ENCODE peak calls at places on chromosomes 5 and 9, in eight cellular contexts. P is K562; N is tibial artery; Y is CD8-positive, alpha-beta T cell; M is PC-3; K is colonic mucosa; J is cardiac muscle cell; A is neural progenitor cell. E is an unnamed sample.

GRCh38 chr9:132609829-132610228 is 27.4 kb downstream of the BARHL1 start:
- DNase-seq in P (no peak), N (no peak), Y (no peak), M (peak; percentile 84), K (no peak), J (no peak), A (no peak), E (no peak)

GRCh38 chr9:18999173-18999785 is 33.7 kb downstream of the SAXO1 start:
- DNase-seq in P (no peak), N (no peak), Y (no peak), M (no peak), K (no peak), J (no peak), A (no peak), E (no peak)

GRCh38 chr9:127197861-127198430 is 66.6 kb upstream of the GARNL3 start:
- DNase-seq in P (no peak), N (no peak), Y (no peak), M (no peak), K (no peak), J (no peak), A (no peak), E (no peak)

GRCh38 chr9:122200960-122201635 is 27.7 kb downstream of the LHX6 start:
- DNase-seq in P (no peak), N (no peak), Y (no peak), M (no peak), K (no peak), J (no peak), A (no peak), E (no peak)

GRCh38 chr5:146635443-146635842 is 119.5 kb upstream of the GPR151 start:
- DNase-seq in P (no peak), N (no peak), Y (no peak), M (no peak), K (no peak), J (no peak), A (no peak), E (no peak)

GRCh38 chr5:133977858-133978257 is 9.4 kb upstream of the C5orf15 start:
- DNase-seq in P (no peak), N (no peak), Y (no peak), M (no peak), K (no peak), J (no peak), A (no peak), E (no peak)

GRCh38 chr9:131390990-131391389 is 2.9 kb upstream of the PRRC2B start:
- DNase-seq in P (peak; percentile 1), N (no peak), Y (no peak), M (no peak), K (no peak), J (no peak), A (no peak), E (no peak)

GRCh38 chr5:15821506-15821905 is 321.5 kb downstream of the FBXL7 start:
- DNase-seq in P (no peak), N (no peak), Y (no peak), M (no peak), K (no peak), J (no peak), A (no peak), E (no peak)

GRCh38 chr5:159051431-159052281 is 48.1 kb downstream of the EBF1 start:
- DNase-seq in P (no peak), N (peak; percentile 84), Y (no peak), M (peak; percentile 23), K (peak; percentile 24), J (peak; percentile 76), A (peak; percentile 79), E (no peak)

GRCh38 chr9:113590389-113590788 is 126.9 kb downstream of the RGS3 start:
- DNase-seq in P (no peak), N (no peak), Y (no peak), M (no peak), K (no peak), J (no peak), A (no peak), E (no peak)

GRCh38 chr9:38443181-38443580 is 18.9 kb upstream of the IGFBPL1 start:
- DNase-seq in P (no peak), N (no peak), Y (no peak), M (peak; percentile 70), K (no peak), J (no peak), A (no peak), E (no peak)

GRCh38 chr5:54616031-54616430 is 98.5 kb downstream of the SNX18 start:
- DNase-seq in P (no peak), N (peak; percentile 69), Y (no peak), M (no peak), K (peak; percentile 38), J (no peak), A (no peak), E (no peak)

GRCh38 chr5:91162534-91163381 is 220.4 kb downstream of the ARRDC3 start:
- DNase-seq in P (no peak), N (peak; percentile 70), Y (peak; percentile 26), M (peak; percentile 94), K (peak; percentile 84), J (no peak), A (no peak), E (no peak)

GRCh38 chr9:107647611-107648010 is 158.0 kb upstream of the KLF4 start:
- DNase-seq in P (no peak), N (no peak), Y (no peak), M (no peak), K (no peak), J (no peak), A (no peak), E (no peak)

GRCh38 chr9:4138781-4139180 is 161.1 kb downstream of the GLIS3 start:
- DNase-seq in P (no peak), N (no peak), Y (no peak), M (no peak), K (no peak), J (no peak), A (no peak), E (no peak)

GRCh38 chr9:82601272-82601835 is 461.6 kb downstream of the RASEF start:
- DNase-seq in P (no peak), N (no peak), Y (no peak), M (no peak), K (no peak), J (peak; percentile 74), A (no peak), E (no peak)

GRCh38 chr9:129459550-129460322 is 161.2 kb downstream of the C9orf50 start:
- DNase-seq in P (no peak), N (no peak), Y (no peak), M (no peak), K (no peak), J (no peak), A (no peak), E (no peak)

GRCh38 chr5:160493806-160494317 is 72.2 kb downstream of the PTTG1 start:
- DNase-seq in P (no peak), N (no peak), Y (no peak), M (no peak), K (no peak), J (no peak), A (no peak), E (no peak)

GRCh38 chr5:41842777-41843176 is 27.4 kb downstream of the OXCT1 start:
- DNase-seq in P (no peak), N (no peak), Y (no peak), M (no peak), K (no peak), J (no peak), A (no peak), E (no peak)

GRCh38 chr9:137311171-137311970 is 9.3 kb upstream of the NRARP start:
- DNase-seq in P (peak; percentile 66), N (peak; percentile 73), Y (peak; percentile 34), M (peak; percentile 84), K (peak; percentile 91), J (no peak), A (peak; percentile 1), E (no peak)

DNA sequence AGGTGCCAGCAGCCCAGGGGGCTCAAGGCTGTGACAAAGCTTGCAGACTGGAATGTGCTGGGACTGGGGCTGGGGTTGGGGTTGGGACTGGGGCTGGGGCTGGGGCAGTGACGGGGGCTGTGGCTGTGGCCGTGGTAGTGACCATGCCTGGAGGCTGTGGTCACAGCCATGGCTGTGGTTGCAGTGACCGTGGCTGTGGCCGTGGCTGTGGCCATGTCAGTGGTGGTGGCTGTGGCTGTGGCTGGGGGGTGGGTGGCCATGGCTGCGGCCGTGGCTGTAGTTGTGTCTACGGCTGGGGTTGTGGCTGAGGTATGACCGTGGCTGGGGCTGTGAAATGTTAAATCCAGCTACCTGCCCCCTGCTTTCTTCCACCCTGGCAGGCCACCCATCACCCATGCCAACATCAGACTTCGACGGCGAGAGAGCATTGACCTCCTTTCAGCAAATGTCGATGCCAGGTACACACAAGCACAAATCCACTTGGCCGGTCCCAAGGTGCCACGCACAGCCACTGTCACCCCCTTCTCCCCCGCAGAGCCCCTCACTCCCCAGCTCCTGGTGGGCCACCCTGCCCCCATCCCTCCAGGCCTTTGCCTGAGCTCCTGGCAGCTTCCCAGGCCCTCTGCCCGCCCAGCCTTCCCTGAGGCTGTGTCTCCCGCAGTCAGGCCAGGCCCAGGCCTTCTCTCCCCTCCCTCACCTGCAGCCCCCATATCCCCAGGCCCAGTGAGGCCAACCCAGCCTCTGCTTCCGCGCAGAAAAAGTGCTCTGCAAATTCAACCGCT is 15.3 kb downstream of the LCN9 start:
- DNase-seq in P (no peak), N (no peak), Y (no peak), M (no peak), K (no peak), J (no peak), A (no peak), E (no peak)
- H3K27me3 ChIP-seq in P (peaks cover 60% of the 10 kb centered on the region), N (peaks cover 32% of the 10 kb centered on the region), Y (no peaks in the 10 kb centered on the region), M (peaks cover 6% of the 10 kb centered on the region), K (no peaks in the 10 kb centered on the region), J (no peaks in the 10 kb centered on the region), A (no peaks in the 10 kb centered on the region), E (no peaks in the 10 kb centered on the region)

GRCh38 chr5:36876389-36876964 is at the start of gene NIPBL:
- DNase-seq in P (peak; percentile 93), N (peak; percentile 95), Y (peak; percentile 93), M (peak; percentile 94), K (peak; percentile 93), J (peak; percentile 95), A (peak; percentile 94), E (no peak)
- H3K4me1 ChIP-seq in P (peaks cover 12% of the 10 kb centered on the region), N (no peaks in the 10 kb centered on the region), Y (peaks cover 48% of the 10 kb centered on the region), M (peaks cover 42% of the 10 kb centered on the region), K (peaks cover 6% of the 10 kb centered on the region), J (peaks cover 35% of the 10 kb centered on the region), A (peaks cover 39% of the 10 kb centered on the region), E (no peaks in the 10 kb centered on the region)

GRCh38 chr5:140633081-140633471 is at the start of gene CD14:
- DNase-seq in P (no peak), N (peak; percentile 82), Y (no peak), M (peak; percentile 43), K (peak; percentile 76), J (no peak), A (no peak), E (no peak)
- H3K4me3 ChIP-seq in P (no peak within 1 kb of the TSS), N (peak within 1 kb of the TSS; percentile 62), Y (peak within 1 kb of the TSS; percentile 84), M (peak within 1 kb of the TSS; percentile 45), K (peak within 1 kb of the TSS; percentile 47), J (no peak within 1 kb of the TSS), A (no peak within 1 kb of the TSS), E (peak within 1 kb of the TSS; percentile 29)

DNA sequence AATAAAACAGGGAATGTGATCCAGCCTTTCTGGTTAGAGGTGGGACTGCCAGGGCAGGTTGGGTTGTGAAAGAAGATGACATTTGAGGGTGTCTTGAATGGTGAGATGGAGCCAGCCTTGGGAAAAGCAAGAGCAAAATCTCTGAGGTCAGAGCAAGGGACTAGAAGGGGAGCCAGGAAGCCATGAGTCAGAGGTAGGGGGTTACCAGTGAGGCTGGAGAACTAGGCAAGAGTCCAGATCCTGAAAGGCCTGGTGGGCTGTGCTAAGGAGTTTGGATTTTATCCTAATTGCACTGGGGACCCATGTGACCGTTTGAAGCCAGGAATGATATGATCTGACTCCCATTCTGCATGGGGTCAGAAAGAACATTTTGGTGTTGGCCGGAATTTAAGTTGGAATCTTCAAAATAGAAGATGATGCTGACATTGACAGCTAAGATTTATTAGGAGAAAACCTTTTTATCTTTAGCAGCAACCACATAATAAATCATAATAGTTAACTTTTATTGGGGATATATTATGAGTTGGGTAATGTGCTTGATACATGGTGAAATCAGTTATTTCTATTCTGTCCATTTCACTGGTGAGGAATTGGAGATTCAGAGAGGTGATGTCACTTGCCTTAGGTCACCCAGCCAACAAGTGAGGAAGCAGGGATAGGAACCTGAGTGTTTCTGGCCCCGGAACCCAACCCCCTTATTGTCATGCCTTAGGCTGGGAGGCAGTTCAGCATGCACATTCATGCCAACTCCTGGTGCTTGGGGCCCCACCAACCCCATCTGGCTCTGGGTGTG is 61.6 kb upstream of the RARS1 start:
- DNase-seq in P (no peak), N (no peak), Y (no peak), M (no peak), K (no peak), J (no peak), A (no peak), E (no peak)
- H3K27me3 ChIP-seq in P (peaks cover 39% of the 10 kb centered on the region), N (no peaks in the 10 kb centered on the region), Y (no peaks in the 10 kb centered on the region), M (no peaks in the 10 kb centered on the region), K (no peaks in the 10 kb centered on the region), J (no peaks in the 10 kb centered on the region), A (no peaks in the 10 kb centered on the region), E (no peaks in the 10 kb centered on the region)

E was measured in iPS DF 6.9.